ENCODE peak calls at places on chromosomes 6 and 20, in four cellular contexts. F is suprapubic skin, C is prostate gland, Z is A549. Y is an unnamed sample.
A peak's percentile ranks its signal among the peaks of the same experiment; 100 is the strongest.

GRCh38 chr20:60381643-60382400 is 423.6 kb downstream of the CDH26 start:
- DNase-seq in F (no peak), C (no peak), Z (no peak), Y (no peak)

GRCh38 chr20:62837790-62838458 is 21.1 kb downstream of the COL9A3 start:
- DNase-seq in F (peak; percentile 86), C (peak; percentile 90), Z (no peak), Y (peak; percentile 96)

GRCh38 chr6:16184129-16184528 is 54.3 kb upstream of the GMPR start:
- DNase-seq in F (no peak), C (no peak), Z (peak; percentile 47), Y (peak; percentile 62)

GRCh38 chr6:12472601-12473038 is 182.5 kb downstream of the EDN1 start:
- DNase-seq in F (peak; percentile 84), C (peak; percentile 90), Z (peak; percentile 50), Y (peak; percentile 61)

GRCh38 chr6:124882580-124883393 is 79.5 kb upstream of the RNF217 start:
- DNase-seq in F (no peak), C (no peak), Z (peak; percentile 61), Y (no peak)

GRCh38 chr6:161362266-161362665 is 88.4 kb upstream of the AGPAT4 start:
- DNase-seq in F (no peak), C (no peak), Z (no peak), Y (no peak)

GRCh38 chr6:24255676-24256075 is 102.2 kb downstream of the DCDC2 start:
- DNase-seq in F (no peak), C (no peak), Z (no peak), Y (no peak)

GRCh38 chr6:160277546-160277945 is 18.9 kb upstream of the SLC22A2 start:
- DNase-seq in F (no peak), C (no peak), Z (no peak), Y (no peak)

GRCh38 chr6:4912559-4912958 is 91.3 kb downstream of the RPP40 start:
- DNase-seq in F (no peak), C (no peak), Z (no peak), Y (no peak)

GRCh38 chr6:148146717-148147116 is 195.9 kb upstream of the SASH1 start:
- DNase-seq in F (no peak), C (no peak), Z (no peak), Y (no peak)

GRCh38 chr6:98835149-98836024 is 1.0 kb downstream of the POU3F2 start:
- DNase-seq in F (no peak), C (no peak), Z (peak; percentile 9), Y (no peak)

DNA sequence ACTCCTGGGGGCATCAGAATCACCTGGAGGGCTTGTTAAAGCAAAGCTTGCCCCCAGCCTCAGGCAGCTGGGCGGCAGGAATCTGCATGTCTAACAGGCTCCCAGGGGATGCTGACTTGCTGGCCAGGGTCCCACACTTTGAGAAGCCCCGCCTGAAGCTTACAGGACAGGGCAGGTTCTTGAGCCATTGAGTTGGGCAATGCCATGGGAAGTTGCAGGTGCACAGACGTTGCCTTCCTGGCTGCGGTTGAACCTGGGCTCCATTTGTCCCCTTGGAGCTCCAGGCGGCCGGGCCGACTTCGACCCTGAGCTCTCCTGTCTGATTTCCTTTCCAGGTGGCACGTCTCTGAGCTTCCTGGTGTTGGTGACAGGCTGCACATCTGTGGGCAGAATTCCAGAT is 46.8 kb downstream of the SYNJ2 start:
- DNase-seq in F (peak; percentile 65), C (no peak), Z (no peak), Y (no peak)
- TF ChIP-seq CTCF in F (no peak), C (no peak), Z (no peak), Y (no peak)

GRCh38 chr6:141265748-141266647 is 866.7 kb upstream of the GJE1 start:
- DNase-seq in F (no peak), C (no peak), Z (no peak), Y (no peak)
- H3K4me3 ChIP-seq in F (peak overlapping the region; percentile 16), C (no peak overlapping the region), Z (peak overlapping the region; percentile 37), Y (no peak overlapping the region)

DNA sequence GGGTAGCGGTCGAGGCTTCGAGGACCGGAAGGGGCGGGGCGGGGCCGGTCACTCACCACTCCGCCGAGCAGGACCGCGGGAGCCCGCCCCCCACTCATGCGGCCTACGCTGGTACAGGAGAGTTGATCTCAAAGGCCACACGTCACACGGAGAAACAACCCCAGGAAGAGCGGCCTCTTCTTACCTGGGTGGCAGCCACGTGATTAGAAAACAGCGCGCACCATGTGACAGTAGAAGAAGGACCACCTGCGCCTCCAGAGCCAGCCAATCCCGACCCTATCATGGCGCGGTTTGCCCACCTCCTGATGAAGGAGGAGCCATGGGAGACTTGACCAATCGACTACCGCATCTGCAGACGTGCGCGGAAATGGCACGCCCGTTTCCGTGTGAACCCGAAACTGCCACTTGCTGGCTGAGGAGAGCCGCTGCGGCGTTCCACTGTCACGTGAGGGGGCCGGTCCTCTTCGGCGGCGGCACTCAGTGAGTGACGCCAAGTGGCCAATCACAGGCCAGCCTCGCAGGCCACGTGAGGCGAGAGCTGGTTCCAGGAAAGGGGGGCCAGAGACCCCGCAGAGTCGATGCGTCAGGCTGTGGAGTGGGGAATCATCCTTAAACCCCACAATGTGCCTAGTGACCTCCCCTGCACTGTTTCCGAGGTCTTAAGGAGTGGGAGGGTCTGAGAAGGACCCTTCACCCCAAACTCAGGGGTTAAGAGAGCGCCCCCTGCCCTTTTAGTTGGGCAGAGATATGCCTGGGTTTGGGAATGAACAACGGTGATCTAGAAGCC is at the start of gene CUTA:
- DNase-seq in F (peak; percentile 100), C (peak; percentile 100), Z (peak; percentile 99), Y (peak; percentile 99)
- TF ChIP-seq POLR2A in F (peak; percentile 34), C (peak; percentile 72), Z (peak; percentile 51), Y (peak; percentile 51)

GRCh38 chr6:155580904-155581303 is 125.3 kb upstream of the NOX3 start:
- DNase-seq in F (no peak), C (no peak), Z (no peak), Y (no peak)
- TF ChIP-seq CTCF in F (no peak), C (no peak), Z (no peak), Y (no peak)

GRCh38 chr6:10659697-10660348 is 34.6 kb downstream of the C6orf52 start:
- DNase-seq in F (no peak), C (no peak), Z (no peak), Y (no peak)
- H3K4me3 ChIP-seq in F (peak overlapping the region; percentile 22), C (peak overlapping the region; percentile 2), Z (no peak overlapping the region), Y (peak overlapping the region; percentile 22)

GRCh38 chr6:33410050-33410710 is 634 bp upstream of the PHF1 start:
- DNase-seq in F (peak; percentile 98), C (peak; percentile 98), Z (peak; percentile 97), Y (peak; percentile 98)
- TF ChIP-seq POLR2A in F (no peak), C (peak; percentile 95), Z (peak; percentile 24), Y (peak; percentile 76)

Y was measured in Peyer's patch.